ENCODE peak calls at places on chromosome 11, in six cellular contexts. T is HCT116, P is hepatocyte, N is WERI-Rb-1, V is mammary epithelial cell, X is heart left ventricle. K is an unnamed sample. For H3K9me3, the result is how much of the 10 kb centered on the place peaks cover.

GRCh38 chr11:66106786-66107599 is 36.9 kb downstream of the PACS1 start:
- DNase-seq in T (no peak), P (no peak), N (no peak), V (no peak), X (no peak), K (no peak)

GRCh38 chr11:66851698-66852465 is 5.0 kb upstream of the LRFN4 start:
- DNase-seq in T (no peak), P (no peak), N (peak), V (no peak), X (peak), K (no peak)

GRCh38 chr11:94948070-94948617 is 25.2 kb downstream of the CWC15 start:
- DNase-seq in T (no peak), P (no peak), N (no peak), V (peak), X (no peak), K (no peak)

GRCh38 chr11:12693485-12694181 is 19.4 kb downstream of the TEAD1 start:
- DNase-seq in T (peak), P (peak), N (no peak), V (peak), X (no peak), K (peak)

GRCh38 chr11:271316-271715 is 6.9 kb upstream of the NLRP6 start:
- DNase-seq in T (no peak), P (no peak), N (no peak), V (no peak), X (peak), K (no peak)

GRCh38 chr11:122259149-122259821 is 143.3 kb upstream of the BLID start:
- DNase-seq in T (no peak), P (no peak), N (no peak), V (no peak), X (no peak), K (no peak)

GRCh38 chr11:113160652-113161051 is 153.7 kb upstream of the TTC12 start:
- DNase-seq in T (no peak), P (no peak), N (no peak), V (no peak), X (no peak), K (no peak)

GRCh38 chr11:128389461-128389976 is 197.8 kb downstream of the ETS1 start:
- DNase-seq in T (no peak), P (no peak), N (no peak), V (no peak), X (peak), K (no peak)

GRCh38 chr11:111641339-111642015 is 39.2 kb downstream of the SIK2 start:
- DNase-seq in T (no peak), P (no peak), N (no peak), V (no peak), X (no peak), K (no peak)

GRCh38 chr11:120432056-120433018 is 79.2 kb upstream of the GRIK4 start:
- DNase-seq in T (peak), P (peak), N (no peak), V (peak), X (no peak), K (peak)

GRCh38 chr11:2453436-2453835 is 8.6 kb downstream of the KCNQ1 start:
- DNase-seq in T (no peak), P (no peak), N (no peak), V (no peak), X (no peak), K (no peak)

GRCh38 chr11:126969865-126970479 is 30.6 kb downstream of the KIRREL3 start:
- DNase-seq in T (no peak), P (peak), N (peak), V (peak), X (no peak), K (no peak)

GRCh38 chr11:12195773-12196172 is 85.4 kb downstream of the MICAL2 start:
- DNase-seq in T (no peak), P (no peak), N (no peak), V (no peak), X (no peak), K (no peak)

GRCh38 chr11:33828604-33829429 is 54.5 kb upstream of the FBXO3 start:
- DNase-seq in T (no peak), P (peak), N (peak), V (no peak), X (no peak), K (no peak)

GRCh38 chr11:12235945-12236743 is 125.8 kb downstream of the MICAL2 start:
- DNase-seq in T (peak), P (peak), N (no peak), V (peak), X (no peak), K (peak)

GRCh38 chr11:117616979-117617378 is 180.0 kb downstream of the DSCAML1 start:
- DNase-seq in T (no peak), P (no peak), N (no peak), V (no peak), X (no peak), K (no peak)

GRCh38 chr11:77154381-77155081 is 26.5 kb downstream of the MYO7A start:
- DNase-seq in T (no peak), P (no peak), N (no peak), V (no peak), X (peak), K (peak)

GRCh38 chr11:109729761-109730160 is 307.8 kb downstream of the C11orf87 start:
- DNase-seq in T (no peak), P (peak), N (peak), V (no peak), X (no peak), K (no peak)

GRCh38 chr11:127600674-127601073 is 600.1 kb upstream of the KIRREL3 start:
- DNase-seq in T (no peak), P (no peak), N (no peak), V (no peak), X (no peak), K (no peak)

GRCh38 chr11:67195971-67196418 is 70.3 kb upstream of the GRK2 start:
- DNase-seq in T (no peak), P (peak), N (peak), V (no peak), X (no peak), K (no peak)

GRCh38 chr11:5366856-5367255 is 15.5 kb downstream of the OR51B6 start:
- DNase-seq in T (no peak), P (no peak), N (no peak), V (no peak), X (no peak), K (no peak)

GRCh38 chr11:67240575-67241389 is 25.5 kb upstream of the GRK2 start:
- DNase-seq in T (no peak), P (peak), N (peak), V (peak), X (no peak), K (peak)

GRCh38 chr11:121582296-121582695 is 129.5 kb upstream of the SORL1-AS1 start:
- DNase-seq in T (no peak), P (no peak), N (no peak), V (no peak), X (no peak), K (no peak)

GRCh38 chr11:12110714-12111481 is 508 bp downstream of the MICAL2 start:
- DNase-seq in T (no peak), P (no peak), N (no peak), V (peak), X (peak), K (peak)

GRCh38 chr11:62546244-62546936 is at the start of gene AHNAK:
- DNase-seq in T (no peak), P (peak), N (peak), V (peak), X (peak), K (peak)

GRCh38 chr11:124233376-124233775 is 7.5 kb upstream of the OR8G1 start:
- DNase-seq in T (no peak), P (no peak), N (no peak), V (no peak), X (no peak), K (no peak)
- H3K27ac ChIP-seq in T (no peak), P (no peak), N (no peak), V (no peak), X (no peak), K (no peak)

GRCh38 chr11:81112718-81113117 is 1620.9 kb downstream of the FAM181B start:
- DNase-seq in T (no peak), P (no peak), N (no peak), V (peak), X (no peak), K (no peak)
- H3K4me3 ChIP-seq in T (no peak), P (no peak), N (no peak), V (no peak), X (no peak), K (no peak)

GRCh38 chr11:1419811-1420210 is 30.1 kb downstream of the BRSK2 start:
- DNase-seq in T (no peak), P (no peak), N (no peak), V (no peak), X (no peak), K (no peak)

GRCh38 chr11:1411301-1411700 is 21.6 kb downstream of the BRSK2 start:
- DNase-seq in T (no peak), P (no peak), N (no peak), V (no peak), X (no peak), K (no peak)

GRCh38 chr11:1412377-1413095 is 22.8 kb downstream of the BRSK2 start:
- DNase-seq in T (no peak), P (no peak), N (no peak), V (no peak), X (no peak), K (no peak)

GRCh38 chr11:1414650-1415049 is 24.9 kb downstream of the BRSK2 start:
- DNase-seq in T (no peak), P (no peak), N (no peak), V (no peak), X (no peak), K (no peak)

DNA sequence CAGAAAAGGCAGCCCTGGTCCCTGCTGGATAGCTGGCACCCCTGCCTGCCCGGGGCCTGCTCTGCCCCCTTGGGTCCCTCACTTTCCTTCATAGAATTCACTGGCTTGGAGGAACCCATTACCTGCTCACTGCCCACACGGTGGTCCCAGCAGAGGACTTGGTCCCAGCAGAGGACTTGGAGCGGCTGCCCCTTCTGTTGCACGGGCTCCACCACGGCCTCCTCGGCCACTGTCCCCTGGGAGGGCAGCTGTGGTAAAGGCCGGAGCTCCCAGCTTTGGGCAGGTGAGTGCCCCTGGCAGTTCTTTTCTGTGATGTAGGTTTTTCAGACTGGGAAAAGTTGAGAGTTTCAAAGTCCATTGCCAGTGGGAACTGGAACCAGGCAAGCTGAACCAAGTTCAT is 25.9 kb downstream of the BRSK2 start:
- DNase-seq in T (no peak), P (no peak), N (no peak), V (no peak), X (no peak), K (no peak)
- H3K9me3 ChIP-seq in T (under half), P (under half), N (under half), V (under half), X (under half), K (under half)

DNA sequence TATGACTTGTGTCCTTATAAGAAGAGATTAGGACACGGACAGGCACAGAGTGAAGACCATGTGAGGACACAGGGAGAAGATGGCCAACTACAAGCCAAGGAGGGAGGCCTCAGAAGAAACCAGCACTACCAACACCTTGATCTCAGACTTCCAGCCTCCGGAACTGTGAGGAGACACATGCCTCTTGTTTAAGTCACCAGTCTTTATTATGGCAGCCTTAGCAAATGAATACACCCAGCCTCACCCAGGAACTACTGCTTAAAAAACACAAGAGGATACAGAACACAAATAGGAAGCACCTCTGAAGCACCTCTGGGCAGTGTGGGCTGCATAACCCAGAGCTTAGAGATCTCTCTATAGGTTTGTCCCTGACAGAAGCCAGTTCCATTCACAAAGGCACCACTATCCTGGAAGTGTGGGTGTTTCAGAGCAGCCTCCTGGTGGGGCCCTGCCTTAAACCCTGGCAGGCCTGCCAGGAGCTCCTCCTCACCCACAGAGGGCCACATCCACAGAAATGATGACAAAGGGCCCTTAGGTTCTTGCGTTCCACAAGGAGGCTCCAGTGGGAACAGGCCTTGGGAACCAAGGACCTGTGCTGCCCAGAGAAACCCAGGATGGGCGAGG is 58.8 kb downstream of the CHRDL2 start:
- DNase-seq in T (no peak), P (no peak), N (no peak), V (no peak), X (no peak), K (no peak)
- H3K27ac ChIP-seq in T (no peak), P (peak), N (no peak), V (peak), X (peak), K (peak)

DNA sequence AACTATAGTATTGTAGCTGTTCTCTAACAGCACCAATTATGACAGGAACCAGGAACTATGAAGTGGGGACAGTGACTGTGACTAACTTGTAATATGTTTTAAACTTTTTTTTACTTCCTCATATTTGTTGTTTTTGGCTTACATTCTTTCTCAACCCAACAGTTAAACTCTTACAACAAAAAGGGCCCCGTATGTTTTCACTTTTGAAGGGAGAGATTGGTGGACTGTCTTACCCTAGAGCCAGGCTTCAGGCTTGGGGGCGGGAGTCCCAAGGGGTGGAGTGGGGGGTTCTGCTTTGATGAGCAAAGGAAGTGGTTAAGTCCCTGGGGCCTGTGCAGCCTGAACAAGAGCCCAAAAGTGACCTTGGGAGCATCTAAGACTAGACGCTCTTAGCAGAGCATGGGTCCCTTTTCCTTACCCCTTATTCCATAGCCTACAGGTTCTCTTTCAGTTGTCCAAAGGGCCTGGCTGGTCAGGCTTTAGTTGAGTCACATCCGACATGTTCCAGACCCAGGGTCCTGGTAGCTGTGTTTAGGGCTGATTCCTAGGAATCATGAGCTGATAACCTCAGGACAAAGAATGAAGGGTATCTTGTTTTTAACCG is 38.8 kb downstream of the STIM1 start:
- DNase-seq in T (no peak), P (no peak), N (no peak), V (no peak), X (peak), K (no peak)
- H3K4me3 ChIP-seq in T (no peak), P (no peak), N (no peak), V (no peak), X (no peak), K (no peak)

DNA sequence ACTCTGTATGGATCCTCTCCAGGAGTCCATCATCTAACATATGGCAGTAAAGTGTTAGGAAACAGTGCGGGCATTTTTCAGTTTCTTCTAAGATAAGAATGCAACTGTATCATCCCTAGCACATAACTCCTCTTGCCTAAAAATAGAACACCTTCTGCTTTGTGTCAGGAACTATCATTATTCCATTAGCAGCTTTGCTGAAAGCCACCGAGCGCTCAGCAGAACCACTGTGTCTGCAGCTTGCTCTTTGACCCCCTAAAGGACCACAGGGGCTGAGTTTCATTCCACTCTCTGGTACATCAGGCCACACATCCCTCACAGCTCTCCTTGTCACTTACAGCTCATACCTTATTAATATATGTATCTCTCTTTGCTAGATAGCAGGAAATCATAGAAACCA is 360.3 kb downstream of the KCNA4 start:
- DNase-seq in T (no peak), P (no peak), N (no peak), V (no peak), X (no peak), K (no peak)
- H3K9me3 ChIP-seq in T (under half), P (under half), N (under half), V (under half), X (under half), K (under half)

DNA sequence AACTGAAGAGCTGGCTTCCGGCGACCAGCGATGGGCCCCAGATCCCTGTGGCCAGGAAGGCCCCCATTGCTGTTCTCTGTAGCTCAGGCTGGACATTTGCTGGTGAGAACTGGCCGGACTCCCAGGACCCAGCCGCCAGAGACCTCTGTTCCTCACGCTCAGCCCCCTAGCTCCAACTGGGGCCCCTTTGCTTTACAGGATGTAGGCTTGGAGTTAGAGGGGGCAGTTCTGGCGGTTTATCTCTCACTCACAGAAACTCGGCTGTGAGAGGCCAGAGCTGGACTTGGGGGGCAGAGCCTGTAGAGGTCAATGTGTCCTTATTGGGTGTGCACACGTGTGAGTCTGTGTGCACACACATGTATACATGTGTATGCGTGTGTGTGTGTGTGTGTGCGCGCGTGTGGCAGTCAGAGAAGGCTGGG is 494 bp downstream of the SMIM38 start:
- DNase-seq in T (no peak), P (no peak), N (no peak), V (no peak), X (no peak), K (no peak)
- H3K27ac ChIP-seq in T (no peak), P (no peak), N (no peak), V (no peak), X (peak), K (peak)